ENCODE peak calls at places on chromosomes 13 and 19, in four cellular contexts. D is heart right ventricle, B is OCI-LY7, Y is tibial artery. U is an unnamed sample. For H3K9me3, the result is how much of the 10 kb centered on the place peaks cover.

GRCh38 chr19:17724655-17725054 is 5.4 kb downstream of the MAP1S start:
- DNase-seq in D (no peak), B (no peak), Y (no peak), U (no peak)

GRCh38 chr19:55070755-55071502 is 4.7 kb upstream of the EPS8L1 start:
- DNase-seq in D (no peak), B (no peak), Y (no peak), U (no peak)

GRCh38 chr19:58560007-58560887 is 1.8 kb upstream of the UBE2M start:
- DNase-seq in D (no peak), B (no peak), Y (no peak), U (no peak)

GRCh38 chr13:36950920-36951319 is 30.9 kb upstream of the SMAD9 start:
- DNase-seq in D (no peak), B (no peak), Y (no peak), U (no peak)

GRCh38 chr19:54433697-54434096 is 15.3 kb upstream of the LENG8 start:
- DNase-seq in D (peak), B (no peak), Y (no peak), U (no peak)

GRCh38 chr13:102825921-102826706 is 19.7 kb upstream of the ERCC5 start:
- DNase-seq in D (no peak), B (no peak), Y (no peak), U (peak)

GRCh38 chr19:16841391-16841926 is 12.3 kb downstream of the SIN3B start:
- DNase-seq in D (peak), B (no peak), Y (no peak), U (no peak)

GRCh38 chr19:55086730-55087541 is 11.3 kb downstream of the EPS8L1 start:
- DNase-seq in D (peak), B (no peak), Y (peak), U (peak)

GRCh38 chr13:84607614-84608013 is 725.3 kb upstream of the SLITRK1 start:
- DNase-seq in D (no peak), B (no peak), Y (no peak), U (no peak)

GRCh38 chr13:39023761-39024160 is 14.1 kb downstream of the PROSER1 start:
- DNase-seq in D (no peak), B (no peak), Y (no peak), U (no peak)

GRCh38 chr13:47372742-47373141 is 475.9 kb upstream of the HTR2A start:
- DNase-seq in D (no peak), B (no peak), Y (no peak), U (no peak)

GRCh38 chr13:113096052-113096744 is 9.4 kb upstream of the F7 start:
- DNase-seq in D (no peak), B (no peak), Y (no peak), U (no peak)

GRCh38 chr19:19256072-19256969 is 16.8 kb downstream of the TM6SF2 start:
- DNase-seq in D (no peak), B (no peak), Y (no peak), U (no peak)

GRCh38 chr13:31038834-31039552 is 106.5 kb downstream of the TEX26 start:
- DNase-seq in D (no peak), B (peak), Y (no peak), U (no peak)

GRCh38 chr19:12668937-12669271 is 2.3 kb downstream of the WDR83 start:
- DNase-seq in D (peak), B (no peak), Y (peak), U (no peak)

DNA sequence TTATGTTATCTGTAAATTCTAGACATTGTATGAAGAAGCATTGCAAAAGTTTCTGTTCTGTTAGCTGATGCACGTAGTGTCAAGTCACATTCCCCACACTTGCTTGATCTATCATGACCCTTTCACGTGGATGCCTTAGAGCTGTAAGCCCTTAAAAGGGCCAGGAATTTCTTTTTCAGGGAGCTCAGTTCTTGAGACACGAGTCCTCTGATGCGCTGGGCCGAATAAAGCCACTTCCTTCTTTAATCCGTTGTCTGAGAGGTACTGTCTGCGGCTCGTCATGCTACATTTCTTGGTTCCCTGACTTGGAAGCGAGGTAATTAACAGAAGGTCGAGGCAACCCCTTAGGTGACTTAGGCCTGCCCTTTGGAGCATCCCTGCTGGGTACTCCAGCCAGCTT is 5.8 kb downstream of the ZNF816 start:
- DNase-seq in D (no peak), B (no peak), Y (no peak), U (no peak)
- H3K9me3 ChIP-seq in D (under half), B (under half), Y (half or more), U (under half)

GRCh38 chr13:27131202-27131623 is 40.4 kb downstream of the USP12 start:
- DNase-seq in D (no peak), B (no peak), Y (no peak), U (no peak)

GRCh38 chr13:27130223-27131015 is 41.2 kb downstream of the USP12 start:
- DNase-seq in D (no peak), B (no peak), Y (no peak), U (no peak)

GRCh38 chr13:27131906-27132305 is 39.7 kb downstream of the USP12 start:
- DNase-seq in D (no peak), B (no peak), Y (no peak), U (no peak)

GRCh38 chr13:27126877-27127276 is 44.7 kb downstream of the USP12 start:
- DNase-seq in D (no peak), B (no peak), Y (no peak), U (no peak)

DNA sequence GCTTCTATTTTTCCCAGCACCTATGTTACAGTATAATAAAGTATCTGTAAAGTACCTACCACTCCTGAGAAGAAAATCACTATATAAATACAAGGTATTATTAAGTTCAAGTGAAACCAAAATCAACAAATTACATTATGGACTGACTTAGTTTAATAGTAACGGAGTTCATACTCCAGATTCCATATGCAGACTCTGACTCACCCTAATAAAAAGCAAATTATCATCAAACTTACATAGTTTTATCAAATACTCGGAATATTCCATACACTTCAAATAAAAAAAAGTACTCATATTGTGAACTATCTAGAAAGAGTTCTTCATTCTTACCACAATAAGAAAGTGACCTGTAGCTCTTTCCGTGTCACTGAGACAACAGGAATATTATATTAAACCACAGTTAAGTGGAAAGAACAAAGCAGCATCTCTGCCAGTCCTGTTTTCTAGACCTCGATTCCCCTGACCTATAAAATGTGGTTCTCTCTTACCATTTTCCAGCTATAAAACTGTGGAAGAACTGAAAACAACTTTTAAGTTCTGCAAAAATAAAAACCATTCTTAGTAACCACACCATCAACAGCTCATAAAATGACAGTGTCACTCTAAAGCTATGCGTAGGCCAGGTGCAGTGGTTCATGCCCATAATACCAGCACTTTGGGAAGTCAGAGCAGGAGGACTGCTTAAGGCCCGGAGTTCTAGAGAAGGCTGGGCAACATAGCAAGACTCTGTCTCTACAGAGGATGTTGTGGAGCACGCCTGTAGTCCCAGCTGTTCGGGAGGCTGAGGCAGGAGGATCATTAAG is 42.6 kb downstream of the USP12 start:
- DNase-seq in D (no peak), B (no peak), Y (no peak), U (no peak)
- H3K9me3 ChIP-seq in D (under half), B (under half), Y (under half), U (under half)

DNA sequence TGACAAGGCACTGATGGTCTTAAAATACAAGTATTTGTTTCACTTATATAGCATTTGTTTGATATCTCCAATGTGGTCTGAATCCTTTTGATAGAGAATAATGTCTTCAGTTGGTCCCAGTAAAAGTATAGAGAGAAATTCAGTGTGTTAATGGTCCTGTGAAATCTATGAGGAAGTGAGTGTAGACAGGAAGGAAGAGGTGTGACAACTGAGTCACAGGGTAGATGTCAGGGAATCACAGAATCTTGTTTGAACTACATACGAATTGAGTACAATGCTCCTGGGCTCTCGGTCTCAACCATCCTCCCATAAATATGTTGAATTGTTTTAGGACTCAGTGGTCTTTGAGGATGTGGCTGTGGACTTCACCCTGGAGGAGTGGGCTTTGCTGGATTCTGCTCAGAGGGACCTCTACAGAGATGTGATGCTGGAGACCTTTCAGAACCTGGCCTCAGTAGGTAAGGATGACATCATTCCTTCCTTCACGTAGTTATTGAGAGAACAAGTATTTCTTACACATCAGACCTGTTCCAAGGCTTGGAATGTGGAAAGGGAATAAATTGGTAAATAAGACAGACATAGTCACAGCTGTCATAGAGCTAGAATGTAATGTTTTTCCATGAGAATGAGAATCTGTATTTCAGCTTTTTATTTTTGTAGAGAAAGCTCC is 9.1 kb downstream of the ZNF555 start:
- DNase-seq in D (no peak), B (no peak), Y (no peak), U (no peak)
- H3K9me3 ChIP-seq in D (under half), B (under half), Y (half or more), U (under half)

GRCh38 chr13:60759499-60759898 is 362.5 kb downstream of the TDRD3 start:
- DNase-seq in D (no peak), B (no peak), Y (no peak), U (peak)
- H3K9me3 ChIP-seq in D (under half), B (under half), Y (under half), U (under half)

GRCh38 chr19:24159707-24160106 is 72.7 kb downstream of the ZNF254 start:
- DNase-seq in D (no peak), B (peak), Y (no peak), U (no peak)
- H3K9me3 ChIP-seq in D (under half), B (under half), Y (half or more), U (under half)

GRCh38 chr19:50280074-50280473 is 49.1 kb downstream of the KCNC3 start:
- DNase-seq in D (no peak), B (no peak), Y (no peak), U (no peak)
- H3K9me3 ChIP-seq in D (under half), B (under half), Y (under half), U (under half)

U was measured in SJSA1.